ENCODE peak calls at places on chromosomes 3 and 15, in four cellular contexts. One of them, this sample, is unnamed. For H3K9me3, the result is how much of the 10 kb centered on the place peaks cover.

GRCh38 chr15:62895905-62896316 is 146.6 kb upstream of the TPM1 start:
- DNase-seq in stomach: no peak
- DNase-seq in uterus: no peak
- DNase-seq in psoas muscle: no peak
- DNase-seq in this sample: no peak

GRCh38 chr3:3705090-3705775 is 94.0 kb upstream of the LRRN1 start:
- DNase-seq in psoas muscle: peak
- DNase-seq in uterus: no peak
- DNase-seq in stomach: no peak
- DNase-seq in this sample: no peak

GRCh38 chr15:70781236-70781635 is 17.9 kb upstream of the UACA start:
- DNase-seq in uterus: no peak
- DNase-seq in stomach: no peak
- DNase-seq in psoas muscle: no peak
- DNase-seq in this sample: no peak

GRCh38 chr3:139455855-139456254 is 20.5 kb downstream of the RBP2 start:
- DNase-seq in uterus: no peak
- DNase-seq in psoas muscle: no peak
- DNase-seq in stomach: no peak
- DNase-seq in this sample: no peak

GRCh38 chr3:194548346-194549321 is 61.8 kb upstream of the ATP13A3 start:
- DNase-seq in stomach: no peak
- DNase-seq in psoas muscle: no peak
- DNase-seq in uterus: no peak
- DNase-seq in this sample: no peak

GRCh38 chr15:29066310-29066709 is 180.5 kb downstream of the APBA2 start:
- DNase-seq in psoas muscle: no peak
- DNase-seq in stomach: no peak
- DNase-seq in uterus: no peak
- DNase-seq in this sample: no peak

GRCh38 chr15:56805466-56806146 is 72.3 kb upstream of the ZNF280D start:
- DNase-seq in stomach: no peak
- DNase-seq in uterus: peak
- DNase-seq in psoas muscle: no peak
- DNase-seq in this sample: no peak

GRCh38 chr3:60131607-60132006 is 1081.8 kb upstream of the CFAP20DC start:
- DNase-seq in uterus: no peak
- DNase-seq in stomach: no peak
- DNase-seq in psoas muscle: no peak
- DNase-seq in this sample: no peak

GRCh38 chr3:123652346-123652984 is 67.6 kb upstream of the HACD2 start:
- DNase-seq in psoas muscle: peak
- DNase-seq in uterus: peak
- DNase-seq in stomach: peak
- DNase-seq in this sample: no peak

GRCh38 chr3:14221902-14222301 is 43.3 kb downstream of the LSM3 start:
- DNase-seq in psoas muscle: no peak
- DNase-seq in stomach: no peak
- DNase-seq in uterus: no peak
- DNase-seq in this sample: no peak

GRCh38 chr3:196518999-196519737 is 4.0 kb upstream of the SMCO1 start:
- DNase-seq in stomach: peak
- DNase-seq in uterus: peak
- DNase-seq in psoas muscle: peak
- DNase-seq in this sample: no peak

GRCh38 chr3:49794926-49795905 is 4.5 kb downstream of the CDHR4 start:
- DNase-seq in stomach: no peak
- DNase-seq in psoas muscle: no peak
- DNase-seq in uterus: no peak
- DNase-seq in this sample: no peak

GRCh38 chr3:113428581-113428980 is 12.7 kb downstream of the CFAP44 start:
- DNase-seq in stomach: no peak
- DNase-seq in uterus: no peak
- DNase-seq in psoas muscle: no peak
- DNase-seq in this sample: no peak

GRCh38 chr15:65695073-65695472 is 73.3 kb downstream of the SLC24A1 start:
- DNase-seq in stomach: no peak
- DNase-seq in uterus: no peak
- DNase-seq in psoas muscle: no peak
- DNase-seq in this sample: no peak

GRCh38 chr3:43365601-43366305 is 79.4 kb downstream of the SNRK start:
- DNase-seq in psoas muscle: no peak
- DNase-seq in stomach: no peak
- DNase-seq in uterus: no peak
- DNase-seq in this sample: no peak

GRCh38 chr3:73060302-73060723 is 1.1 kb upstream of the EBLN2 start:
- DNase-seq in uterus: no peak
- DNase-seq in stomach: no peak
- DNase-seq in psoas muscle: no peak
- DNase-seq in this sample: no peak

GRCh38 chr15:41689834-41690233 is 29.6 kb downstream of the MGA start:
- DNase-seq in psoas muscle: no peak
- DNase-seq in stomach: no peak
- DNase-seq in uterus: no peak
- DNase-seq in this sample: no peak

GRCh38 chr3:116863842-116864626 is 154.5 kb downstream of the TUSC7 start:
- DNase-seq in stomach: no peak
- DNase-seq in uterus: no peak
- DNase-seq in psoas muscle: no peak
- DNase-seq in this sample: no peak

GRCh38 chr3:42771271-42771670 is 1.8 kb downstream of the CCDC13 start:
- DNase-seq in stomach: no peak
- DNase-seq in uterus: no peak
- DNase-seq in psoas muscle: no peak
- DNase-seq in this sample: no peak

GRCh38 chr3:51706788-51707731 is at the start of gene GRM2:
- DNase-seq in psoas muscle: peak
- DNase-seq in stomach: peak
- DNase-seq in uterus: peak
- DNase-seq in this sample: no peak
- H3K4me3 ChIP-seq in psoas muscle: peak
- H3K4me3 ChIP-seq in stomach: peak
- H3K4me3 ChIP-seq in uterus: no peak
- H3K4me3 ChIP-seq in this sample: peak

GRCh38 chr15:31016446-31016915 is 25.1 kb upstream of the MTMR10 start:
- DNase-seq in stomach: no peak
- DNase-seq in psoas muscle: no peak
- DNase-seq in uterus: no peak
- DNase-seq in this sample: no peak

GRCh38 chr15:31013863-31014607 is 22.6 kb upstream of the MTMR10 start:
- DNase-seq in stomach: no peak
- DNase-seq in psoas muscle: no peak
- DNase-seq in uterus: no peak
- DNase-seq in this sample: no peak

GRCh38 chr15:31012455-31012854 is 21.0 kb upstream of the MTMR10 start:
- DNase-seq in uterus: no peak
- DNase-seq in stomach: no peak
- DNase-seq in psoas muscle: no peak
- DNase-seq in this sample: no peak

GRCh38 chr15:31010036-31010435 is 18.6 kb upstream of the MTMR10 start:
- DNase-seq in stomach: no peak
- DNase-seq in psoas muscle: no peak
- DNase-seq in uterus: no peak
- DNase-seq in this sample: no peak

GRCh38 chr15:31014608-31014925 is 23.1 kb upstream of the MTMR10 start:
- DNase-seq in psoas muscle: no peak
- DNase-seq in uterus: no peak
- DNase-seq in stomach: no peak
- DNase-seq in this sample: no peak
- H3K27ac ChIP-seq in psoas muscle: no peak
- H3K27ac ChIP-seq in uterus: no peak
- H3K27ac ChIP-seq in stomach: no peak
- H3K27ac ChIP-seq in this sample: no peak

GRCh38 chr15:34047893-34048775 is 9.1 kb upstream of the AVEN start:
- DNase-seq in psoas muscle: no peak
- DNase-seq in stomach: no peak
- DNase-seq in uterus: no peak
- DNase-seq in this sample: no peak

GRCh38 chr15:34043813-34044212 is 4.8 kb upstream of the AVEN start:
- DNase-seq in stomach: no peak
- DNase-seq in uterus: no peak
- DNase-seq in psoas muscle: no peak
- DNase-seq in this sample: no peak

GRCh38 chr15:34043391-34043790 is 4.4 kb upstream of the AVEN start:
- DNase-seq in uterus: no peak
- DNase-seq in stomach: no peak
- DNase-seq in psoas muscle: no peak
- DNase-seq in this sample: no peak

GRCh38 chr15:34046471-34047145 is 7.6 kb upstream of the AVEN start:
- DNase-seq in psoas muscle: no peak
- DNase-seq in uterus: no peak
- DNase-seq in stomach: no peak
- DNase-seq in this sample: no peak

DNA sequence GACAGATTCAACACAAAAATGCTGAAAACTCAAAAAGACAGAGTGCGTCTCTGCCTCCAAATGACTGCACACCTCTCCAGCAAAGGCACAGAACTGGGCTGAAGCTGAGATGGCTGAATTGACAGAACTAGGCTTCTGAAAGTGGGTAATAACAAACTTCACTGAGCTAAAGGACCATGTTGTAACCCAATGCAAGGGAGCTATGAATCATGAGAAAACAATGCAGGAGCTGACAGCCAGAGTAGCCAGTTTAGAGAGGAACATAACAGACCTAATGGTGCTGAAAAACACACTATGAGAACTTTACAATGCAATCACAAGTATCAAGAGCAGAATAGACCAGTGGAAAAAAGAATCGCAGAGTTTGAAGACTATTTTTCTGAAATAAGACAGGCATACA is 10.1 kb upstream of the AVEN start:
- DNase-seq in stomach: no peak
- DNase-seq in psoas muscle: no peak
- DNase-seq in uterus: no peak
- DNase-seq in this sample: no peak
- H3K9me3 ChIP-seq in stomach: under half
- H3K9me3 ChIP-seq in psoas muscle: under half
- H3K9me3 ChIP-seq in uterus: under half
- H3K9me3 ChIP-seq in this sample: under half

GRCh38 chr15:74123685-74124084 is 6.7 kb upstream of the ISLR2 start:
- DNase-seq in psoas muscle: no peak
- DNase-seq in stomach: no peak
- DNase-seq in uterus: no peak
- DNase-seq in this sample: no peak

GRCh38 chr15:74121040-74121439 is 9.3 kb upstream of the ISLR2 start:
- DNase-seq in uterus: no peak
- DNase-seq in psoas muscle: no peak
- DNase-seq in stomach: no peak
- DNase-seq in this sample: no peak

GRCh38 chr15:74123131-74123429 is 7.3 kb upstream of the ISLR2 start:
- DNase-seq in psoas muscle: no peak
- DNase-seq in stomach: no peak
- DNase-seq in uterus: no peak
- DNase-seq in this sample: no peak

GRCh38 chr15:74121858-74122257 is 8.5 kb upstream of the ISLR2 start:
- DNase-seq in stomach: no peak
- DNase-seq in psoas muscle: no peak
- DNase-seq in uterus: no peak
- DNase-seq in this sample: no peak

DNA sequence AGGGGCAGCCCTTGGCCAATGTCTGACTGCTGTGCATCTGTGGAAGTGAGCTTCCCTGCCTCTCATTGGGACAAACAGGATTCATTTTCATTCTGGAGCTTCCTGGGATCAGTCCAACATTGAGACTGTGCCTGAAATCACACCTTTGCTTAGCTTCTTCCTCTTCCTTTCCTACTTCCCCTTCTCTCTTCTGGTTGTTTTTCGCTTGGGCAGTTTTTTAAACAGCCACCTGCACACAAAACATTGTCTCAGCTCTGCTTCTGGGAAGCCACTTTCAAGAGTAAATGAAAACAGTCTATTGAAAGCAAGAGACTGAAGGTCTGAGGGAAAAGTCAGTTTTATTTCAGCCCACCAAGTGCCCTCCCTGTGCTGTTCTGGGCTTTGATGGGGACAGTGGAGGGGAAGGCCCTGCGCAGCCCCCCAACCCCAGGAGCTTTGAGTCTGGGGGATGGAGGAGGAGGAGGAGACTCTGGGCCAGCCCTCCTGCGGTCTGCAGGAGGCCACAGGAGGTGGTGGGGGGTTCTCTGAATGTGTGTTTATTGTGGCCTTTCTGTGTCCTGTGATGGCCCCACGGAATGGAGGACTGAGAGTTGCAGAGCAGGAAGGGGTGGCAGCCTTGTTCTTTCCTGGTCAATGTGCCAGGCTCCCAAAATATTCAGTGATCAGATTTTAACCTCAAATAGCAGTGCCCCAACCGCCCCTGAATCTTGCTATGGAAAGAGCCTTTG is 7.8 kb upstream of the ISLR2 start:
- DNase-seq in uterus: no peak
- DNase-seq in stomach: no peak
- DNase-seq in psoas muscle: no peak
- DNase-seq in this sample: no peak
- H3K4me3 ChIP-seq in uterus: no peak
- H3K4me3 ChIP-seq in stomach: no peak
- H3K4me3 ChIP-seq in psoas muscle: no peak
- H3K4me3 ChIP-seq in this sample: no peak

This sample was measured in thoracic aorta.